ENCODE peak calls at places on chromosome X, in six cellular contexts. One of them, this sample, is unnamed.

GRCh38 chrX:95875661-95876060 is 809.0 kb upstream of the DIAPH2 start:
- DNase-seq in CD8-positive, alpha-beta memory T cell: no peak
- DNase-seq in tibial artery: no peak
- DNase-seq in ovary: no peak
- DNase-seq in fibroblast of pulmonary artery: no peak
- DNase-seq in esophagus muscularis mucosa: no peak
- DNase-seq in this sample: no peak

GRCh38 chrX:63889001-63889400 is 104.0 kb upstream of the ARHGEF9 start:
- DNase-seq in CD8-positive, alpha-beta memory T cell: no peak
- DNase-seq in tibial artery: no peak
- DNase-seq in ovary: no peak
- DNase-seq in fibroblast of pulmonary artery: peak
- DNase-seq in esophagus muscularis mucosa: no peak
- DNase-seq in this sample: peak

GRCh38 chrX:130786030-130786429 is 117.0 kb downstream of the ENOX2 start:
- DNase-seq in CD8-positive, alpha-beta memory T cell: no peak
- DNase-seq in tibial artery: no peak
- DNase-seq in ovary: no peak
- DNase-seq in fibroblast of pulmonary artery: no peak
- DNase-seq in esophagus muscularis mucosa: no peak
- DNase-seq in this sample: no peak

GRCh38 chrX:47573334-47574095 is 8.7 kb upstream of the TIMP1 start:
- DNase-seq in CD8-positive, alpha-beta memory T cell: no peak
- DNase-seq in tibial artery: peak
- DNase-seq in ovary: peak
- DNase-seq in fibroblast of pulmonary artery: peak
- DNase-seq in esophagus muscularis mucosa: no peak
- DNase-seq in this sample: no peak

GRCh38 chrX:67347145-67347544 is 196.7 kb upstream of the AR start:
- DNase-seq in CD8-positive, alpha-beta memory T cell: no peak
- DNase-seq in tibial artery: no peak
- DNase-seq in ovary: no peak
- DNase-seq in fibroblast of pulmonary artery: no peak
- DNase-seq in esophagus muscularis mucosa: no peak
- DNase-seq in this sample: no peak

GRCh38 chrX:111262086-111262485 is 8.2 kb downstream of the CAPN6 start:
- DNase-seq in CD8-positive, alpha-beta memory T cell: no peak
- DNase-seq in tibial artery: no peak
- DNase-seq in ovary: no peak
- DNase-seq in fibroblast of pulmonary artery: no peak
- DNase-seq in esophagus muscularis mucosa: no peak
- DNase-seq in this sample: no peak

GRCh38 chrX:3066555-3066954 is 25.3 kb downstream of the ARSF start:
- DNase-seq in CD8-positive, alpha-beta memory T cell: no peak
- DNase-seq in tibial artery: no peak
- DNase-seq in ovary: no peak
- DNase-seq in fibroblast of pulmonary artery: peak
- DNase-seq in esophagus muscularis mucosa: no peak
- DNase-seq in this sample: no peak

GRCh38 chrX:121052122-121052521 is 4.7 kb downstream of the GLUD2 start:
- DNase-seq in CD8-positive, alpha-beta memory T cell: no peak
- DNase-seq in tibial artery: no peak
- DNase-seq in ovary: no peak
- DNase-seq in fibroblast of pulmonary artery: no peak
- DNase-seq in esophagus muscularis mucosa: no peak
- DNase-seq in this sample: peak

GRCh38 chrX:39445336-39445735 is 644.1 kb downstream of the MID1IP1 start:
- DNase-seq in CD8-positive, alpha-beta memory T cell: peak
- DNase-seq in tibial artery: no peak
- DNase-seq in ovary: no peak
- DNase-seq in fibroblast of pulmonary artery: peak
- DNase-seq in esophagus muscularis mucosa: no peak
- DNase-seq in this sample: no peak

GRCh38 chrX:150512426-150512825 is 56.0 kb upstream of the MTM1 start:
- DNase-seq in CD8-positive, alpha-beta memory T cell: no peak
- DNase-seq in tibial artery: no peak
- DNase-seq in ovary: no peak
- DNase-seq in fibroblast of pulmonary artery: no peak
- DNase-seq in esophagus muscularis mucosa: no peak
- DNase-seq in this sample: no peak

GRCh38 chrX:48465336-48465933 is 4.6 kb downstream of the SLC38A5 start:
- DNase-seq in CD8-positive, alpha-beta memory T cell: no peak
- DNase-seq in tibial artery: no peak
- DNase-seq in ovary: no peak
- DNase-seq in fibroblast of pulmonary artery: peak
- DNase-seq in esophagus muscularis mucosa: no peak
- DNase-seq in this sample: peak

GRCh38 chrX:13307041-13307440 is 12.8 kb downstream of the ATXN3L start:
- DNase-seq in CD8-positive, alpha-beta memory T cell: no peak
- DNase-seq in tibial artery: no peak
- DNase-seq in ovary: no peak
- DNase-seq in fibroblast of pulmonary artery: no peak
- DNase-seq in esophagus muscularis mucosa: no peak
- DNase-seq in this sample: peak

GRCh38 chrX:56733459-56734046 is 4.5 kb downstream of the NBDY start:
- DNase-seq in CD8-positive, alpha-beta memory T cell: peak
- DNase-seq in tibial artery: peak
- DNase-seq in ovary: peak
- DNase-seq in fibroblast of pulmonary artery: peak
- DNase-seq in esophagus muscularis mucosa: no peak
- DNase-seq in this sample: peak

GRCh38 chrX:2526390-2526789 is 25.6 kb upstream of the DHRSX start:
- DNase-seq in CD8-positive, alpha-beta memory T cell: no peak
- DNase-seq in tibial artery: no peak
- DNase-seq in ovary: no peak
- DNase-seq in fibroblast of pulmonary artery: no peak
- DNase-seq in esophagus muscularis mucosa: no peak
- DNase-seq in this sample: no peak

GRCh38 chrX:105098812-105099211 is 121.7 kb downstream of the TEX13A start:
- DNase-seq in CD8-positive, alpha-beta memory T cell: no peak
- DNase-seq in tibial artery: no peak
- DNase-seq in ovary: no peak
- DNase-seq in fibroblast of pulmonary artery: no peak
- DNase-seq in esophagus muscularis mucosa: no peak
- DNase-seq in this sample: no peak

GRCh38 chrX:105098201-105098600 is 122.3 kb downstream of the TEX13A start:
- DNase-seq in CD8-positive, alpha-beta memory T cell: no peak
- DNase-seq in tibial artery: no peak
- DNase-seq in ovary: no peak
- DNase-seq in fibroblast of pulmonary artery: no peak
- DNase-seq in esophagus muscularis mucosa: no peak
- DNase-seq in this sample: peak

DNA sequence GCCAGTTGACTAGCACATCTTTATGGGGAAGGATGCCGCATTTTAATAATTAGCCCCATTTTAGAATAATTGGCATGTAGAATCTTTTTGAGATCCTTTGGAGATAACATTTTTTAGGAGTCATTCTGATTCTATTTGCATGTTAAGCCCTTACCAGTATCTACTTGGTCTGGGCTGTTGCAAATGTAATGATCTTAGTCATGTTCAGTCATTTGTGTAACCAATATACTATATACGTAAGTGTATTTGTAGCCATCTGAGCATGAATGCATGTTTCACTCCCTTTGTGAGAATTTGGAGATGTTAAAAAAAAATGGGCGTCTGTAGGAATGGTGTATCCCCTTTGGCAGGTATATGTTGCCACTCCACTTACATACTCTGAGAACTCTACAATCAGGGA is 119.1 kb downstream of the TEX13A start:
- DNase-seq in CD8-positive, alpha-beta memory T cell: no peak
- DNase-seq in tibial artery: no peak
- DNase-seq in ovary: no peak
- DNase-seq in fibroblast of pulmonary artery: no peak
- DNase-seq in esophagus muscularis mucosa: no peak
- DNase-seq in this sample: no peak
- H3K4me3 ChIP-seq in CD8-positive, alpha-beta memory T cell: no peak
- H3K4me3 ChIP-seq in tibial artery: no peak
- H3K4me3 ChIP-seq in ovary: no peak
- H3K4me3 ChIP-seq in fibroblast of pulmonary artery: no peak
- H3K4me3 ChIP-seq in esophagus muscularis mucosa: no peak
- H3K4me3 ChIP-seq in this sample: no peak

GRCh38 chrX:146054311-146054710 is 236.7 kb downstream of the SLITRK2 start:
- DNase-seq in CD8-positive, alpha-beta memory T cell: no peak
- DNase-seq in tibial artery: no peak
- DNase-seq in ovary: no peak
- DNase-seq in fibroblast of pulmonary artery: no peak
- DNase-seq in esophagus muscularis mucosa: no peak
- DNase-seq in this sample: no peak

GRCh38 chrX:146055733-146056132 is 238.1 kb downstream of the SLITRK2 start:
- DNase-seq in CD8-positive, alpha-beta memory T cell: no peak
- DNase-seq in tibial artery: no peak
- DNase-seq in ovary: no peak
- DNase-seq in fibroblast of pulmonary artery: no peak
- DNase-seq in esophagus muscularis mucosa: no peak
- DNase-seq in this sample: no peak

DNA sequence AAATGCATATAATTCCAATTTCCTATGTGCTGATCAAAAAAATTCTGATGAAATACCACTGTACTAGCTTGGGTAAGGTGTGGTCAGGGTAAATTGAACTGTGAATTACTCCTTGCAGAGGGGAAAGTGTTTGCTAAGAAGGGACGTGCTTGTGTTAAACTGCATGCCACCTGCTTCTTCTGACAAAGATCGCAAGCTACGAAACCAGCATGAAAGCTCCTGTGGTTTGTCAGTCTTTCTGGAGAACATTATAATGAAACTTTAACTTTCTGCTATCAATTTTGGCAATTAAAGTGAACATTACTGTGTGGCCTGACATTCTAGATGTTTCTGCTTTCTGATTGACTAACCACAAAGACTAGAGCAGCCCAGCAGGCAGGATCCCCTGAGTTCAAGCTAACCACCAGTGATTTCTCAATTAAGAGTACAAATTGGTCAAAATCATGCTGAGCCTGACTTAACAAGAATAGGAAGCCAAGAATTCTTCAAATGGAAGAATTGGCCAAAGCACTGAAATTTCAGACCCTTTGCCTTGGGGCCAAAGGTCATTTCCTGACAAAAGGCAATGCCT is 239.0 kb downstream of the SLITRK2 start:
- DNase-seq in CD8-positive, alpha-beta memory T cell: no peak
- DNase-seq in tibial artery: no peak
- DNase-seq in ovary: no peak
- DNase-seq in fibroblast of pulmonary artery: no peak
- DNase-seq in esophagus muscularis mucosa: no peak
- DNase-seq in this sample: no peak
- H3K4me3 ChIP-seq in CD8-positive, alpha-beta memory T cell: no peak
- H3K4me3 ChIP-seq in tibial artery: no peak
- H3K4me3 ChIP-seq in ovary: no peak
- H3K4me3 ChIP-seq in fibroblast of pulmonary artery: no peak
- H3K4me3 ChIP-seq in esophagus muscularis mucosa: no peak
- H3K4me3 ChIP-seq in this sample: no peak

GRCh38 chrX:20140410-20140809 is 1.2 kb downstream of the EIF1AX start:
- DNase-seq in CD8-positive, alpha-beta memory T cell: no peak
- DNase-seq in tibial artery: no peak
- DNase-seq in ovary: no peak
- DNase-seq in fibroblast of pulmonary artery: no peak
- DNase-seq in esophagus muscularis mucosa: no peak
- DNase-seq in this sample: no peak

GRCh38 chrX:20139966-20140365 is 1.7 kb downstream of the EIF1AX start:
- DNase-seq in CD8-positive, alpha-beta memory T cell: no peak
- DNase-seq in tibial artery: no peak
- DNase-seq in ovary: no peak
- DNase-seq in fibroblast of pulmonary artery: peak
- DNase-seq in esophagus muscularis mucosa: no peak
- DNase-seq in this sample: peak

GRCh38 chrX:20143539-20143938 is 1.9 kb upstream of the EIF1AX start:
- DNase-seq in CD8-positive, alpha-beta memory T cell: no peak
- DNase-seq in tibial artery: no peak
- DNase-seq in ovary: no peak
- DNase-seq in fibroblast of pulmonary artery: no peak
- DNase-seq in esophagus muscularis mucosa: no peak
- DNase-seq in this sample: no peak

GRCh38 chrX:20143111-20143510 is 1.5 kb upstream of the EIF1AX start:
- DNase-seq in CD8-positive, alpha-beta memory T cell: no peak
- DNase-seq in tibial artery: no peak
- DNase-seq in ovary: no peak
- DNase-seq in fibroblast of pulmonary artery: no peak
- DNase-seq in esophagus muscularis mucosa: no peak
- DNase-seq in this sample: no peak

DNA sequence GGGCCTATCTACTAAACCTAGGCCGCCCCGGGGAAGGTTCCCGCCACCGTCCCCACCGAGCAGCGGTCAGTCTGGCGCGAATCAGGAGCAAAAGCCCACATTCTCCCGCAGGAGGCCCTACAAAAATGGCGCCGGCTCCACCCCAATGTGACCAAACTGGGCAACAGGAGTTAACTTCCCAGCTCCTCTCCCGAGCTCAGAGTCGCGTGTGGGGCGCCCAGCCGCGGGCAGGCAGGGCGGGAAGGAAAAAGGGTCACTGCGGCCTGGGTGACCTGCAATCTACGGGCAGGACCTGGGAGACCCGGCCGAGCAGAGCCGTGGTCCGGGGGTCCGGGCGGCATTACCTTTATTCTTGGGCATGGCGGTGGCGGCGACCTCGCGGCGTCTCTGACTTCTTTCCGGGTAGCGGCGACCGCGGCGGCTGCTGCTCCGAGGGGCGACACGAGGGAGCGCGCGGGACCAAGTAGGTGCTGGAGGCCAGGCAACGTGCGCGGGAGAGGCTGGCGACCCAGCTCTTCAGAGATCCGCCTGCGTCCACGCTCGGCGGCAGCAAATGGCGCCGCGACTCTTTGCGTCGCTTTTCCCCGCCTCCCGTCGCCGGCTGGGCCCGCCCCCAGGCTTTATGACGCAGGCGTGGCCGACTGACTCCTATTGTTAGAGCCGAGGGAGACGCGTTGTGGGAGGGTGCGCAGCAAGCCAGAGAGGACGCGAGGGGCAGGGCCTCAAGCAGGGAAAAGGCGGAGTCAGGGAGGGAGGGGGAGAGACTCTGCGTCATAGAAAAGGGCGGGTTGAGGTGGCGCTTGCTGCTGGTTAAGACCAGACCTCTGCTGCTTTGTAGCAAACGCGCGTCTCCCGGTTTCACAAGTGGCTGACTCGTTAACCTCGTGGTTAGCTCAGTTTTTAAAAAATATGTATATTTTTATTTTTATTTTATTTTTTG is at the start of gene EIF1AX:
- DNase-seq in CD8-positive, alpha-beta memory T cell: peak
- DNase-seq in tibial artery: peak
- DNase-seq in ovary: peak
- DNase-seq in fibroblast of pulmonary artery: peak
- DNase-seq in esophagus muscularis mucosa: peak
- DNase-seq in this sample: peak
- H3K4me3 ChIP-seq in CD8-positive, alpha-beta memory T cell: peak
- H3K4me3 ChIP-seq in tibial artery: peak
- H3K4me3 ChIP-seq in ovary: peak
- H3K4me3 ChIP-seq in fibroblast of pulmonary artery: peak
- H3K4me3 ChIP-seq in esophagus muscularis mucosa: peak
- H3K4me3 ChIP-seq in this sample: peak

DNA sequence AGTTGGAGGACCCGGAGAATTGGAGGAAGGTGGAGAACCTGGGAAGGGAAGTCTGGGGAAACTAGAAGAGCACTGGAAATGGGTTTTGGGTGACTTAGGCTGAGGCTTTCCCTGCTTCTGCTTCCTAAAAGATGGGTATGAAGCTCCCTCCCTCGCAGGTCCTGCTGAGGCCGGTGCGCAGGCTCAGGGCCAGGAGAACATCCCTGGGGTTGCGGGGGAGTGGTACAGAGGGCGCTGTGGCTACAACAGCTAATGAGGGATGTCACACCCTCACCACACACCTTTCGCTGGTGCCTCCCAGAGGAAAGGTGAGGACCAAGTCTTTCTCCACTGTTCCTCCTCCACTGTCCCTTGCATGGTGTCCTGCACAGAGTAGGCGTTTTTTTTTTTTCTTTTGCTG is 15.8 kb downstream of the APLN start:
- DNase-seq in CD8-positive, alpha-beta memory T cell: no peak
- DNase-seq in tibial artery: no peak
- DNase-seq in ovary: no peak
- DNase-seq in fibroblast of pulmonary artery: no peak
- DNase-seq in esophagus muscularis mucosa: no peak
- DNase-seq in this sample: no peak
- H3K4me3 ChIP-seq in CD8-positive, alpha-beta memory T cell: no peak
- H3K4me3 ChIP-seq in tibial artery: no peak
- H3K4me3 ChIP-seq in ovary: no peak
- H3K4me3 ChIP-seq in fibroblast of pulmonary artery: no peak
- H3K4me3 ChIP-seq in esophagus muscularis mucosa: no peak
- H3K4me3 ChIP-seq in this sample: no peak

This sample was measured in foreskin fibroblast.